ENCODE peak calls at places on chromosomes 6 and 20, in four cellular contexts. V is upper lobe of left lung, Z is tibial nerve, C is fibroblast of lung. H is an unnamed sample.
A peak's percentile ranks its signal among the peaks of the same experiment; 100 is the strongest.

GRCh38 chr6:137518584-137518983 is 24.4 kb upstream of the OLIG3 start:
- DNase-seq in V (no peak), Z (no peak), C (no peak), H (no peak)

GRCh38 chr6:72849346-72849745 is 227.5 kb downstream of the KCNQ5 start:
- DNase-seq in V (no peak), Z (no peak), C (no peak), H (no peak)

GRCh38 chr20:58481541-58482021 is 33.6 kb downstream of the APCDD1L start:
- DNase-seq in V (no peak), Z (no peak), C (peak; percentile 59), H (no peak)

GRCh38 chr20:12838261-12838866 is 170.4 kb upstream of the SPTLC3 start:
- DNase-seq in V (no peak), Z (no peak), C (no peak), H (no peak)

GRCh38 chr6:169723200-169723909 is 945 bp downstream of the PHF10 start:
- DNase-seq in V (peak; percentile 96), Z (peak; percentile 47), C (peak; percentile 66), H (peak; percentile 61)

GRCh38 chr6:46410330-46410953 is 80.8 kb downstream of the RCAN2 start:
- DNase-seq in V (no peak), Z (no peak), C (peak; percentile 57), H (no peak)

GRCh38 chr6:116096979-116097816 is 3.5 kb upstream of the NT5DC1 start:
- DNase-seq in V (no peak), Z (no peak), C (peak; percentile 62), H (no peak)

GRCh38 chr6:152206072-152206818 is 398.8 kb downstream of the ESR1 start:
- DNase-seq in V (peak; percentile 56), Z (no peak), C (peak; percentile 17), H (no peak)

GRCh38 chr6:124441430-124441829 is 520.8 kb upstream of the RNF217 start:
- DNase-seq in V (no peak), Z (no peak), C (no peak), H (no peak)

GRCh38 chr6:14026831-14027539 is 90.6 kb upstream of the CD83 start:
- DNase-seq in V (no peak), Z (no peak), C (peak; percentile 42), H (no peak)

GRCh38 chr6:41073203-41073967 is 611 bp downstream of the NFYA start:
- DNase-seq in V (peak; percentile 94), Z (peak; percentile 63), C (peak; percentile 63), H (peak; percentile 92)

GRCh38 chr20:35293303-35294292 is 1.4 kb upstream of the FAM83C start:
- DNase-seq in V (no peak), Z (no peak), C (no peak), H (no peak)

GRCh38 chr6:136921936-136922679 is at the start of gene SLC35D3:
- DNase-seq in V (peak; percentile 84), Z (no peak), C (no peak), H (no peak)

GRCh38 chr6:153503810-153504209 is 372.7 kb upstream of the RGS17 start:
- DNase-seq in V (no peak), Z (no peak), C (no peak), H (no peak)